ENCODE peak calls at places on chromosomes 7 and 10, in seven cellular contexts. One of them, this sample, is unnamed.

GRCh38 chr10:61750943-61751471 is 88.3 kb downstream of the CABCOCO1 start:
- DNase-seq in BE2C: peak; percentile 77
- DNase-seq in body of pancreas: peak; percentile 84
- DNase-seq in activated CD4-positive, alpha-beta memory T cell treated with anti-CD3 and anti-CD28 coated beads for 36 hours: peak; percentile 84
- DNase-seq in activated T-cell treated with anti-CD3 and anti-CD28 coated beads for 24 hours: peak; percentile 65
- DNase-seq in stimulated activated CD4-positive, alpha-beta T cell treated with anti-CD3 and anti-CD28 coated beads, Interleukin-4, amount 100 ng/mL, for 1 hour: peak; percentile 70
- DNase-seq in HT-29: peak; percentile 93
- DNase-seq in this sample: peak; percentile 64

GRCh38 chr7:155994253-155994811 is 182.1 kb upstream of the SHH start:
- DNase-seq in BE2C: no peak
- DNase-seq in body of pancreas: no peak
- DNase-seq in activated CD4-positive, alpha-beta memory T cell treated with anti-CD3 and anti-CD28 coated beads for 36 hours: no peak
- DNase-seq in activated T-cell treated with anti-CD3 and anti-CD28 coated beads for 24 hours: no peak
- DNase-seq in stimulated activated CD4-positive, alpha-beta T cell treated with anti-CD3 and anti-CD28 coated beads, Interleukin-4, amount 100 ng/mL, for 1 hour: no peak
- DNase-seq in HT-29: no peak
- DNase-seq in this sample: no peak

GRCh38 chr7:36775673-36776072 is 51.4 kb upstream of the AOAH start:
- DNase-seq in BE2C: no peak
- DNase-seq in body of pancreas: peak; percentile 28
- DNase-seq in activated CD4-positive, alpha-beta memory T cell treated with anti-CD3 and anti-CD28 coated beads for 36 hours: no peak
- DNase-seq in activated T-cell treated with anti-CD3 and anti-CD28 coated beads for 24 hours: no peak
- DNase-seq in stimulated activated CD4-positive, alpha-beta T cell treated with anti-CD3 and anti-CD28 coated beads, Interleukin-4, amount 100 ng/mL, for 1 hour: no peak
- DNase-seq in HT-29: no peak
- DNase-seq in this sample: no peak

GRCh38 chr10:3192856-3193635 is 20.5 kb upstream of the PITRM1 start:
- DNase-seq in BE2C: no peak
- DNase-seq in body of pancreas: peak; percentile 76
- DNase-seq in activated CD4-positive, alpha-beta memory T cell treated with anti-CD3 and anti-CD28 coated beads for 36 hours: peak; percentile 62
- DNase-seq in activated T-cell treated with anti-CD3 and anti-CD28 coated beads for 24 hours: peak; percentile 44
- DNase-seq in stimulated activated CD4-positive, alpha-beta T cell treated with anti-CD3 and anti-CD28 coated beads, Interleukin-4, amount 100 ng/mL, for 1 hour: peak; percentile 53
- DNase-seq in HT-29: peak; percentile 68
- DNase-seq in this sample: peak; percentile 25

GRCh38 chr10:30688456-30688855 is 58.9 kb upstream of the LYZL2 start:
- DNase-seq in BE2C: no peak
- DNase-seq in body of pancreas: no peak
- DNase-seq in activated CD4-positive, alpha-beta memory T cell treated with anti-CD3 and anti-CD28 coated beads for 36 hours: no peak
- DNase-seq in activated T-cell treated with anti-CD3 and anti-CD28 coated beads for 24 hours: no peak
- DNase-seq in stimulated activated CD4-positive, alpha-beta T cell treated with anti-CD3 and anti-CD28 coated beads, Interleukin-4, amount 100 ng/mL, for 1 hour: no peak
- DNase-seq in HT-29: no peak
- DNase-seq in this sample: no peak

GRCh38 chr10:127198307-127198706 is 1.9 kb upstream of the INSYN2A start:
- DNase-seq in BE2C: no peak
- DNase-seq in body of pancreas: peak; percentile 21
- DNase-seq in activated CD4-positive, alpha-beta memory T cell treated with anti-CD3 and anti-CD28 coated beads for 36 hours: no peak
- DNase-seq in activated T-cell treated with anti-CD3 and anti-CD28 coated beads for 24 hours: no peak
- DNase-seq in stimulated activated CD4-positive, alpha-beta T cell treated with anti-CD3 and anti-CD28 coated beads, Interleukin-4, amount 100 ng/mL, for 1 hour: no peak
- DNase-seq in HT-29: no peak
- DNase-seq in this sample: no peak

GRCh38 chr10:27621441-27621840 is 117.3 kb downstream of the RAB18 start:
- DNase-seq in BE2C: no peak
- DNase-seq in body of pancreas: no peak
- DNase-seq in activated CD4-positive, alpha-beta memory T cell treated with anti-CD3 and anti-CD28 coated beads for 36 hours: no peak
- DNase-seq in activated T-cell treated with anti-CD3 and anti-CD28 coated beads for 24 hours: no peak
- DNase-seq in stimulated activated CD4-positive, alpha-beta T cell treated with anti-CD3 and anti-CD28 coated beads, Interleukin-4, amount 100 ng/mL, for 1 hour: no peak
- DNase-seq in HT-29: no peak
- DNase-seq in this sample: no peak

GRCh38 chr7:22582860-22583640 is 83.1 kb upstream of the STEAP1B start:
- DNase-seq in BE2C: no peak
- DNase-seq in body of pancreas: peak; percentile 72
- DNase-seq in activated CD4-positive, alpha-beta memory T cell treated with anti-CD3 and anti-CD28 coated beads for 36 hours: no peak
- DNase-seq in activated T-cell treated with anti-CD3 and anti-CD28 coated beads for 24 hours: no peak
- DNase-seq in stimulated activated CD4-positive, alpha-beta T cell treated with anti-CD3 and anti-CD28 coated beads, Interleukin-4, amount 100 ng/mL, for 1 hour: no peak
- DNase-seq in HT-29: peak; percentile 52
- DNase-seq in this sample: no peak

GRCh38 chr10:77253037-77253436 is 384.6 kb downstream of the KCNMA1 start:
- DNase-seq in BE2C: no peak
- DNase-seq in body of pancreas: no peak
- DNase-seq in activated CD4-positive, alpha-beta memory T cell treated with anti-CD3 and anti-CD28 coated beads for 36 hours: no peak
- DNase-seq in activated T-cell treated with anti-CD3 and anti-CD28 coated beads for 24 hours: no peak
- DNase-seq in stimulated activated CD4-positive, alpha-beta T cell treated with anti-CD3 and anti-CD28 coated beads, Interleukin-4, amount 100 ng/mL, for 1 hour: no peak
- DNase-seq in HT-29: no peak
- DNase-seq in this sample: no peak

GRCh38 chr7:83541187-83541960 is 107.6 kb downstream of the SEMA3E start:
- DNase-seq in BE2C: no peak
- DNase-seq in body of pancreas: no peak
- DNase-seq in activated CD4-positive, alpha-beta memory T cell treated with anti-CD3 and anti-CD28 coated beads for 36 hours: no peak
- DNase-seq in activated T-cell treated with anti-CD3 and anti-CD28 coated beads for 24 hours: no peak
- DNase-seq in stimulated activated CD4-positive, alpha-beta T cell treated with anti-CD3 and anti-CD28 coated beads, Interleukin-4, amount 100 ng/mL, for 1 hour: no peak
- DNase-seq in HT-29: no peak
- DNase-seq in this sample: no peak

GRCh38 chr10:10917031-10917430 is 100.6 kb upstream of the CELF2 start:
- DNase-seq in BE2C: no peak
- DNase-seq in body of pancreas: no peak
- DNase-seq in activated CD4-positive, alpha-beta memory T cell treated with anti-CD3 and anti-CD28 coated beads for 36 hours: no peak
- DNase-seq in activated T-cell treated with anti-CD3 and anti-CD28 coated beads for 24 hours: no peak
- DNase-seq in stimulated activated CD4-positive, alpha-beta T cell treated with anti-CD3 and anti-CD28 coated beads, Interleukin-4, amount 100 ng/mL, for 1 hour: no peak
- DNase-seq in HT-29: no peak
- DNase-seq in this sample: no peak

GRCh38 chr10:88129013-88129412 is 265.6 kb downstream of the PTEN start:
- DNase-seq in BE2C: no peak
- DNase-seq in body of pancreas: no peak
- DNase-seq in activated CD4-positive, alpha-beta memory T cell treated with anti-CD3 and anti-CD28 coated beads for 36 hours: no peak
- DNase-seq in activated T-cell treated with anti-CD3 and anti-CD28 coated beads for 24 hours: no peak
- DNase-seq in stimulated activated CD4-positive, alpha-beta T cell treated with anti-CD3 and anti-CD28 coated beads, Interleukin-4, amount 100 ng/mL, for 1 hour: no peak
- DNase-seq in HT-29: no peak
- DNase-seq in this sample: no peak

GRCh38 chr10:93386496-93387369 is 95.4 kb downstream of the MYOF start:
- DNase-seq in BE2C: no peak
- DNase-seq in body of pancreas: peak; percentile 44
- DNase-seq in activated CD4-positive, alpha-beta memory T cell treated with anti-CD3 and anti-CD28 coated beads for 36 hours: peak; percentile 34
- DNase-seq in activated T-cell treated with anti-CD3 and anti-CD28 coated beads for 24 hours: no peak
- DNase-seq in stimulated activated CD4-positive, alpha-beta T cell treated with anti-CD3 and anti-CD28 coated beads, Interleukin-4, amount 100 ng/mL, for 1 hour: no peak
- DNase-seq in HT-29: no peak
- DNase-seq in this sample: no peak

GRCh38 chr7:142759433-142759832 is 10.2 kb downstream of the PRSS1 start:
- DNase-seq in BE2C: no peak
- DNase-seq in body of pancreas: no peak
- DNase-seq in activated CD4-positive, alpha-beta memory T cell treated with anti-CD3 and anti-CD28 coated beads for 36 hours: no peak
- DNase-seq in activated T-cell treated with anti-CD3 and anti-CD28 coated beads for 24 hours: no peak
- DNase-seq in stimulated activated CD4-positive, alpha-beta T cell treated with anti-CD3 and anti-CD28 coated beads, Interleukin-4, amount 100 ng/mL, for 1 hour: no peak
- DNase-seq in HT-29: no peak
- DNase-seq in this sample: no peak

GRCh38 chr10:84343831-84344230 is 15.4 kb downstream of the CCSER2 start:
- DNase-seq in BE2C: no peak
- DNase-seq in body of pancreas: no peak
- DNase-seq in activated CD4-positive, alpha-beta memory T cell treated with anti-CD3 and anti-CD28 coated beads for 36 hours: no peak
- DNase-seq in activated T-cell treated with anti-CD3 and anti-CD28 coated beads for 24 hours: no peak
- DNase-seq in stimulated activated CD4-positive, alpha-beta T cell treated with anti-CD3 and anti-CD28 coated beads, Interleukin-4, amount 100 ng/mL, for 1 hour: no peak
- DNase-seq in HT-29: no peak
- DNase-seq in this sample: no peak

GRCh38 chr10:11150255-11150731 is 132.6 kb downstream of the CELF2 start:
- DNase-seq in BE2C: no peak
- DNase-seq in body of pancreas: no peak
- DNase-seq in activated CD4-positive, alpha-beta memory T cell treated with anti-CD3 and anti-CD28 coated beads for 36 hours: peak; percentile 47
- DNase-seq in activated T-cell treated with anti-CD3 and anti-CD28 coated beads for 24 hours: no peak
- DNase-seq in stimulated activated CD4-positive, alpha-beta T cell treated with anti-CD3 and anti-CD28 coated beads, Interleukin-4, amount 100 ng/mL, for 1 hour: no peak
- DNase-seq in HT-29: no peak
- DNase-seq in this sample: no peak

GRCh38 chr7:7146837-7147236 is 35.5 kb upstream of the C1GALT1 start:
- DNase-seq in BE2C: no peak
- DNase-seq in body of pancreas: no peak
- DNase-seq in activated CD4-positive, alpha-beta memory T cell treated with anti-CD3 and anti-CD28 coated beads for 36 hours: no peak
- DNase-seq in activated T-cell treated with anti-CD3 and anti-CD28 coated beads for 24 hours: no peak
- DNase-seq in stimulated activated CD4-positive, alpha-beta T cell treated with anti-CD3 and anti-CD28 coated beads, Interleukin-4, amount 100 ng/mL, for 1 hour: no peak
- DNase-seq in HT-29: no peak
- DNase-seq in this sample: no peak

GRCh38 chr7:31087351-31087750 is 35.2 kb downstream of the ADCYAP1R1 start:
- DNase-seq in BE2C: no peak
- DNase-seq in body of pancreas: no peak
- DNase-seq in activated CD4-positive, alpha-beta memory T cell treated with anti-CD3 and anti-CD28 coated beads for 36 hours: no peak
- DNase-seq in activated T-cell treated with anti-CD3 and anti-CD28 coated beads for 24 hours: no peak
- DNase-seq in stimulated activated CD4-positive, alpha-beta T cell treated with anti-CD3 and anti-CD28 coated beads, Interleukin-4, amount 100 ng/mL, for 1 hour: no peak
- DNase-seq in HT-29: no peak
- DNase-seq in this sample: no peak

GRCh38 chr10:114905450-114905849 is 32.5 kb upstream of the TRUB1 start:
- DNase-seq in BE2C: no peak
- DNase-seq in body of pancreas: no peak
- DNase-seq in activated CD4-positive, alpha-beta memory T cell treated with anti-CD3 and anti-CD28 coated beads for 36 hours: no peak
- DNase-seq in activated T-cell treated with anti-CD3 and anti-CD28 coated beads for 24 hours: no peak
- DNase-seq in stimulated activated CD4-positive, alpha-beta T cell treated with anti-CD3 and anti-CD28 coated beads, Interleukin-4, amount 100 ng/mL, for 1 hour: no peak
- DNase-seq in HT-29: peak; percentile 19
- DNase-seq in this sample: no peak

GRCh38 chr10:89702121-89702480 is 711 bp downstream of the KIF20B start:
- DNase-seq in BE2C: no peak
- DNase-seq in body of pancreas: no peak
- DNase-seq in activated CD4-positive, alpha-beta memory T cell treated with anti-CD3 and anti-CD28 coated beads for 36 hours: peak; percentile 53
- DNase-seq in activated T-cell treated with anti-CD3 and anti-CD28 coated beads for 24 hours: no peak
- DNase-seq in stimulated activated CD4-positive, alpha-beta T cell treated with anti-CD3 and anti-CD28 coated beads, Interleukin-4, amount 100 ng/mL, for 1 hour: no peak
- DNase-seq in HT-29: no peak
- DNase-seq in this sample: no peak

GRCh38 chr7:41170466-41170865 is 532.4 kb downstream of the INHBA start:
- DNase-seq in BE2C: no peak
- DNase-seq in body of pancreas: no peak
- DNase-seq in activated CD4-positive, alpha-beta memory T cell treated with anti-CD3 and anti-CD28 coated beads for 36 hours: no peak
- DNase-seq in activated T-cell treated with anti-CD3 and anti-CD28 coated beads for 24 hours: no peak
- DNase-seq in stimulated activated CD4-positive, alpha-beta T cell treated with anti-CD3 and anti-CD28 coated beads, Interleukin-4, amount 100 ng/mL, for 1 hour: no peak
- DNase-seq in HT-29: no peak
- DNase-seq in this sample: no peak

GRCh38 chr10:55370021-55370420 is 569.0 kb upstream of the PCDH15 start:
- DNase-seq in BE2C: no peak
- DNase-seq in body of pancreas: no peak
- DNase-seq in activated CD4-positive, alpha-beta memory T cell treated with anti-CD3 and anti-CD28 coated beads for 36 hours: no peak
- DNase-seq in activated T-cell treated with anti-CD3 and anti-CD28 coated beads for 24 hours: no peak
- DNase-seq in stimulated activated CD4-positive, alpha-beta T cell treated with anti-CD3 and anti-CD28 coated beads, Interleukin-4, amount 100 ng/mL, for 1 hour: no peak
- DNase-seq in HT-29: no peak
- DNase-seq in this sample: no peak

GRCh38 chr7:85185355-85186082 is 1.3 kb downstream of the SEMA3D start:
- DNase-seq in BE2C: peak; percentile 72
- DNase-seq in body of pancreas: no peak
- DNase-seq in activated CD4-positive, alpha-beta memory T cell treated with anti-CD3 and anti-CD28 coated beads for 36 hours: no peak
- DNase-seq in activated T-cell treated with anti-CD3 and anti-CD28 coated beads for 24 hours: no peak
- DNase-seq in stimulated activated CD4-positive, alpha-beta T cell treated with anti-CD3 and anti-CD28 coated beads, Interleukin-4, amount 100 ng/mL, for 1 hour: no peak
- DNase-seq in HT-29: no peak
- DNase-seq in this sample: no peak

This sample was measured in stimulated activated naive CD4-positive, alpha-beta T cell treated with Interleukin-2 at 50 U/mL for 16 hours.